ENCODE peak calls at places on chromosomes 7 and 10, in six cellular contexts. Q is BE2C; X is CD8-positive, alpha-beta T cell; E is right atrium auricular region; H is kidney; L is ascending aorta. O is an unnamed sample.

GRCh38 chr10:27242951-27243551 is 2.5 kb upstream of the ACBD5 start:
- DNase-seq in Q (peak; percentile 60), L (no peak), H (no peak), E (no peak), X (peak; percentile 62), O (peak; percentile 79)

GRCh38 chr7:1324028-1324900 is 91.6 kb downstream of the UNCX start:
- DNase-seq in L (no peak), X (no peak), E (no peak), H (peak; percentile 41), Q (no peak), O (no peak)

GRCh38 chr7:42359946-42360345 is 122.9 kb upstream of the GLI3 start:
- DNase-seq in L (no peak), Q (no peak), X (no peak), E (no peak), H (no peak), O (no peak)

GRCh38 chr7:103134866-103135554 is 13.9 kb downstream of the NAPEPLD start:
- DNase-seq in X (no peak), L (no peak), Q (no peak), E (no peak), H (no peak), O (no peak)

GRCh38 chr7:38413784-38414183 is 140.3 kb upstream of the TARP start:
- DNase-seq in E (no peak), X (no peak), H (no peak), Q (no peak), L (no peak), O (no peak)

GRCh38 chr7:100093498-100093897 is 4.7 kb downstream of the COPS6 start:
- DNase-seq in X (no peak), E (no peak), Q (no peak), H (no peak), L (no peak), O (no peak)

GRCh38 chr10:118595598-118596425 is at the start of gene PRLHR:
- DNase-seq in Q (peak; percentile 67), X (peak; percentile 9), H (no peak), L (no peak), E (no peak), O (peak; percentile 3)

GRCh38 chr7:49500741-49501140 is 272.7 kb upstream of the VWC2 start:
- DNase-seq in H (no peak), X (no peak), E (no peak), Q (no peak), L (no peak), O (no peak)

GRCh38 chr7:118974836-118975235 is 750.3 kb downstream of the ANKRD7 start:
- DNase-seq in X (no peak), H (no peak), Q (no peak), E (no peak), L (no peak), O (no peak)

GRCh38 chr7:49261928-49262327 is 337.6 kb downstream of the CDC14C start:
- DNase-seq in X (no peak), Q (no peak), E (no peak), H (no peak), L (no peak), O (no peak)

GRCh38 chr7:98418636-98419315 is 17.9 kb upstream of the BAIAP2L1 start:
- DNase-seq in E (peak; percentile 58), X (no peak), L (peak; percentile 24), H (no peak), Q (peak; percentile 16), O (no peak)

GRCh38 chr7:79118143-79118542 is 335.3 kb downstream of the MAGI2 start:
- DNase-seq in L (no peak), Q (no peak), E (no peak), H (no peak), X (no peak), O (no peak)

GRCh38 chr10:86269332-86269731 is 97.3 kb downstream of the GRID1 start:
- DNase-seq in L (no peak), X (no peak), Q (no peak), E (no peak), H (no peak), O (no peak)

GRCh38 chr10:119306514-119306951 is 99.2 kb downstream of the GRK5 start:
- DNase-seq in Q (no peak), E (no peak), X (peak; percentile 76), H (no peak), L (no peak), O (peak; percentile 76)

GRCh38 chr7:95897557-95898183 is 125.3 kb downstream of the DYNC1I1 start:
- DNase-seq in L (no peak), X (no peak), E (no peak), H (no peak), Q (no peak), O (no peak)

GRCh38 chr10:34808789-34809745 is 6.0 kb downstream of the PARD3 start:
- DNase-seq in X (no peak), H (peak; percentile 89), Q (peak; percentile 33), L (no peak), E (no peak), O (no peak)

GRCh38 chr10:132932461-132933307 is 9.7 kb downstream of the CFAP46 start:
- DNase-seq in Q (no peak), H (peak; percentile 48), E (no peak), L (no peak), X (no peak), O (no peak)

GRCh38 chr10:132685121-132685891 is 100.6 kb downstream of the NKX6-2 start:
- DNase-seq in E (peak; percentile 93), X (no peak), H (peak; percentile 78), Q (no peak), L (no peak), O (no peak)

GRCh38 chr10:69912584-69912983 is 110.9 kb downstream of the COL13A1 start:
- DNase-seq in X (no peak), Q (no peak), H (no peak), L (no peak), E (no peak), O (no peak)

DNA sequence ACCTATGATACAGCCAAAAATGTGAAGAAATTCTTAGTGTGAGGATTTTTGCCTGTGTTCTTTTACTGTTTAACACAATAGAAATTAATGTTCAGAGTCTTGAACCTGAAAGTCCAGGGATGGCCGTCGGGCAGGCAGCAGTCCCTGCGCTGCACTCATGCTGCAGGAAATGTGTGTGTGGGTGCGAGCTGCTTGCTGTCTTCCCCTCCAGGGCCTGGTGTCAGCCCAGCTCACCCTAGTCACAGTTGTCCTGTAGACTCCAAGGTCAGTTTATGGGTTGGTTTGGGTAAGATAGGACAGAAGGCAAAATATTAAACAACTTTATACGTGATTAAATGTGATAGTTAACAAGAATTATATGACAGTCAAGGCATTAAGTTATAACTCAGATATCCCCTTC is 78.7 kb downstream of the DYNC2I1 start:
- DNase-seq in H (no peak), Q (no peak), L (no peak), X (no peak), E (no peak), O (no peak)
- H3K9me3 ChIP-seq in H (peaks cover 3% of the 10 kb centered on the region), Q (no peaks in the 10 kb centered on the region), L (peaks cover 16% of the 10 kb centered on the region), X (peaks cover 4% of the 10 kb centered on the region), E (no peaks in the 10 kb centered on the region), O (peaks cover 5% of the 10 kb centered on the region)

DNA sequence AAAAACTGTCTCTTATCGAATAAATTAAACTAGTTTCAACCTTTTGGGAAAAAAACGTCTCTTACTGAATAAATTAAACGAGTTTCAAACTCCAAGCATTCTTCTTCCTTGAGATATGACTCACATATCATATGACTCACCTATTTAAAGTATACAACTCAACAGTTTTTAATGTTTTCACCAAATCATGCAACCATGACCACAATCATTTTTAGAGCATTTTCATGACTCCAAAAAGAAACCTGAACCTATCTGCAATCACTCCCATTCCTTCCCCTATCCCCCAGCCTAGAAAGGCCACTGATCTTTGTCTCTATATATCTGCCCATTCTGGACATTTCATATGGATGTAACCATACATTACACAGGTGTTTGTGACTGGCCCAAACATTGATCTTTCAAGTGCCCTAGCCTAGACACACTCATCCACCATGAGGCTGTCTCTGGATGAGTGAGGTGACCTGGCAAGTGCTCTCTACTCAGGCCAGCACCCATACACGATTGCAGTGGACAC is 115.3 kb downstream of the PIP4K2A start:
- DNase-seq in L (no peak), X (no peak), E (no peak), H (no peak), Q (no peak), O (no peak)
- H3K4me3 ChIP-seq in L (no peak overlapping the region), X (no peak overlapping the region), E (no peak overlapping the region), H (no peak overlapping the region), Q (no peak overlapping the region), O (no peak overlapping the region)

DNA sequence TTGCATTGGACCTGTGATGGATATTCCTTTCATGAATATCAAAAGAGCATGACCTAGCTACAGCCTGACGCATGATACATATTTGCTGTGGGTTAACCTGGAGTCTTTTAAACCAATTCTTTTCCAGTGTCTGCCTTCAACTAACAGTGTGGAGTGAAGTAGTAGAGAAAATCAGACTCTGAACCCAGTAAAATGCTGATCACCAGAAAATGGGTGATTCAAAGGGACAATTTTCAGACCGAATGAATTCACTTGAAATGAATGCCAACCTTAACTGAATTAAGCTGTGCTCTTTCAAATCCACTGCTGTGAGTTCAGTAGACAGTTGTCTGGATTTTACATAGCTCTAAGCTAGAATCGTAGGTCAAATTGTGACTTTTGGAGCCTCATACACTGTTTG is 123.0 kb downstream of the CDK14 start:
- DNase-seq in E (no peak), H (no peak), Q (no peak), L (no peak), X (no peak), O (no peak)
- H3K4me1 ChIP-seq in E (peaks cover 14% of the 10 kb centered on the region), H (peaks cover 40% of the 10 kb centered on the region), Q (no peaks in the 10 kb centered on the region), L (peaks cover 7% of the 10 kb centered on the region), X (no peaks in the 10 kb centered on the region), O (no peaks in the 10 kb centered on the region)

GRCh38 chr7:153521370-153521769 is 530.8 kb upstream of the DPP6 start:
- DNase-seq in Q (no peak), E (no peak), L (no peak), H (no peak), X (no peak), O (no peak)
- H3K9me3 ChIP-seq in Q (no peaks in the 10 kb centered on the region), E (no peaks in the 10 kb centered on the region), L (no peaks in the 10 kb centered on the region), H (no peaks in the 10 kb centered on the region), X (no peaks in the 10 kb centered on the region), O (no peaks in the 10 kb centered on the region)

O was measured in CD4-positive, alpha-beta memory T cell.